ENCODE peak calls at places on chromosomes 7 and 10, in five cellular contexts. C, G, P, Q and N are unnamed samples.

GRCh38 chr7:74351836-74352235 is 62.6 kb downstream of the CLIP2 start:
- DNase-seq in Q (no peak), C (no peak), P (no peak), G (no peak), N (no peak)

GRCh38 chr7:30427296-30428080 is 51.1 kb downstream of the NOD1 start:
- DNase-seq in Q (no peak), C (no peak), G (no peak), P (no peak), N (no peak)

GRCh38 chr7:33964417-33965115 is 59.2 kb downstream of the BMPER start:
- DNase-seq in C (no peak), G (no peak), Q (no peak), P (no peak), N (no peak)

GRCh38 chr7:44615149-44615611 is 8.8 kb downstream of the OGDH start:
- DNase-seq in C (no peak), G (peak; percentile 65), P (no peak), Q (no peak), N (no peak)

GRCh38 chr10:57262908-57263307 is 901.8 kb upstream of the ZWINT start:
- DNase-seq in G (no peak), P (no peak), Q (no peak), C (no peak), N (no peak)

GRCh38 chr7:95545666-95546065 is 50.6 kb downstream of the PDK4 start:
- DNase-seq in P (no peak), G (no peak), C (no peak), Q (no peak), N (no peak)

GRCh38 chr7:54907981-54908380 is 110.8 kb upstream of the EGFR start:
- DNase-seq in C (no peak), Q (no peak), P (no peak), G (no peak), N (no peak)

GRCh38 chr10:89332092-89332633 is 4.4 kb downstream of the IFIT3 start:
- DNase-seq in Q (peak; percentile 63), P (no peak), C (peak; percentile 88), G (peak; percentile 59), N (peak; percentile 63)

GRCh38 chr7:71739520-71740195 is 607.7 kb downstream of the GALNT17 start:
- DNase-seq in Q (no peak), G (no peak), P (no peak), C (no peak), N (no peak)

GRCh38 chr10:35040761-35041501 is 49.2 kb downstream of the CUL2 start:
- DNase-seq in P (peak; percentile 33), Q (peak; percentile 20), G (no peak), C (no peak), N (peak; percentile 72)

GRCh38 chr7:30304177-30304884 is 19.9 kb downstream of the ZNRF2 start:
- DNase-seq in P (no peak), Q (no peak), C (no peak), G (no peak), N (no peak)

GRCh38 chr10:124087672-124088634 is 5.4 kb downstream of the CHST15 start:
- DNase-seq in Q (no peak), G (no peak), C (peak; percentile 26), P (no peak), N (no peak)

GRCh38 chr10:1952126-1953095 is 215.1 kb upstream of the ADARB2 start:
- DNase-seq in Q (no peak), P (no peak), C (no peak), G (no peak), N (no peak)

GRCh38 chr7:24038993-24039392 is 245.0 kb upstream of the NPY start:
- DNase-seq in G (no peak), Q (no peak), C (no peak), P (no peak), N (peak; percentile 4)

GRCh38 chr7:132482866-132483265 is 93.4 kb downstream of the PLXNA4 start:
- DNase-seq in P (no peak), C (no peak), Q (no peak), G (no peak), N (no peak)

GRCh38 chr7:121479466-121479865 is 83.4 kb upstream of the FAM3C start:
- DNase-seq in P (peak; percentile 4), Q (no peak), C (no peak), G (no peak), N (no peak)

GRCh38 chr10:130470973-130471372 is 334.8 kb downstream of the GLRX3 start:
- DNase-seq in P (no peak), G (no peak), C (no peak), Q (no peak), N (no peak)

GRCh38 chr10:102009801-102010425 is 46.1 kb downstream of the ARMH3 start:
- DNase-seq in G (peak; percentile 78), P (peak; percentile 84), C (peak; percentile 80), Q (peak; percentile 90), N (peak; percentile 66)

GRCh38 chr10:122492955-122493597 is 31.7 kb downstream of the HTRA1 start:
- DNase-seq in Q (no peak), P (peak; percentile 38), G (no peak), C (no peak), N (no peak)

GRCh38 chr10:77248104-77248503 is 389.5 kb downstream of the KCNMA1 start:
- DNase-seq in C (no peak), G (no peak), P (no peak), Q (peak; percentile 24), N (no peak)

GRCh38 chr10:79433324-79434222 is 11.9 kb downstream of the ZCCHC24 start:
- DNase-seq in G (no peak), C (no peak), P (no peak), Q (no peak), N (no peak)

GRCh38 chr7:17806631-17807030 is 133.7 kb downstream of the SNX13 start:
- DNase-seq in G (no peak), P (no peak), Q (no peak), C (no peak), N (no peak)

GRCh38 chr7:40604601-40605438 is 470.0 kb downstream of the SUGCT start:
- DNase-seq in C (no peak), G (peak; percentile 78), Q (peak; percentile 25), P (no peak), N (peak; percentile 7)

GRCh38 chr7:31082450-31082849 is 30.3 kb downstream of the ADCYAP1R1 start:
- DNase-seq in P (no peak), C (no peak), G (no peak), Q (no peak), N (no peak)

GRCh38 chr7:98329974-98330373 is 48.5 kb downstream of the BRI3 start:
- DNase-seq in Q (peak; percentile 78), P (peak; percentile 82), G (no peak), C (no peak), N (no peak)

GRCh38 chr10:109556399-109556798 is 366.9 kb downstream of the XPNPEP1 start:
- DNase-seq in Q (no peak), C (no peak), P (no peak), G (no peak), N (no peak)

GRCh38 chr7:129550673-129551360 is 48.5 kb downstream of the SMKR1 start:
- DNase-seq in P (peak; percentile 69), G (no peak), Q (no peak), C (no peak), N (no peak)

GRCh38 chr7:18689535-18689934 is 194.0 kb downstream of the HDAC9 start:
- DNase-seq in C (no peak), P (no peak), G (no peak), Q (no peak), N (no peak)

GRCh38 chr7:155818154-155818819 is 6.0 kb upstream of the SHH start:
- DNase-seq in P (no peak), C (peak; percentile 4), G (no peak), Q (no peak), N (no peak)

GRCh38 chr10:59672150-59672875 is 37.3 kb downstream of the SLC16A9 start:
- DNase-seq in P (no peak), C (no peak), Q (no peak), G (no peak), N (no peak)

DNA sequence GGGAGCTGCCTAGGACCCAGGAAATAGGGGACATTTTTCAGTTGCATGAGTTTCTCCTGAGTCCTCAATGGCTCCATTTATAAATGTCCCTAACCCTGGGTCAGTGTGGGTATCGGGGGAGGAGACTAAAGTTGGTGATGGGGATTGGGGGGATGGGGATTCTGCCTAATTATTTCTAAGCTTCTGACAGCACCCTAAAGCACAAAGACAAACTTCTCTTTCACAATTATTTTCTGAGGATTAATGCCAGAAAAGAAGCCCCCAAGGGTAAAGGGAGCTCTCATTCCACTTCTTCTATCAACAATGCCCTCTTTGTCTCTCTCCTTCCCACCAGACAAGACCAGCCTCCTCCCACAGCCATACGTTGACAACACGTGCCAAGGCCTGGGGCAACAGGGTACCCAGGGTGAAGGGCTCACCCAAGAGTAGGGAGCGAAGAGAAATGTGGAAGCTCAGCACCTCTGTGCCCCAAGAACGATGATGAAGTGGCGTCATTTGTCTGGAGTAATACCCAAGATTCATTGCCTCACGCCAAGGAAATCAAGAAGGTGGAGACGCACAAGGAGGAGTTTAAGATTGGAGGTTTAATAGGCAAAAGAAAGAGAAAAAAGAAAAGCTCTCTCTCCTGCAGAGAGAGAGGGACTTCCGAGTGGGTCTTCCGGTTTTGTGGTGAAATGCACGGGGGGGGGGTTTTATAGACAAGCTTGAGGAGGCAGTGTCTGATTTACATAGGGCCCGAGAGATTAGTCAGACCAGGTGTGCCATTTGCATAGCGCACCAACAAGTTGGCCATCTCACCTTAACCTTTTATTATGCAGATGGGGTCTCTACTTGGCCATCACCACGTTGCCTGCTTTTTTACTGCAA is 14.5 kb upstream of the GJC3 start:
- DNase-seq in C (peak; percentile 38), P (no peak), Q (no peak), G (no peak), N (no peak)
- H3K4me3 ChIP-seq in C (peak overlapping the region; percentile 34), P (no peak overlapping the region), Q (no peak overlapping the region), G (no peak overlapping the region), N (no peak overlapping the region)

DNA sequence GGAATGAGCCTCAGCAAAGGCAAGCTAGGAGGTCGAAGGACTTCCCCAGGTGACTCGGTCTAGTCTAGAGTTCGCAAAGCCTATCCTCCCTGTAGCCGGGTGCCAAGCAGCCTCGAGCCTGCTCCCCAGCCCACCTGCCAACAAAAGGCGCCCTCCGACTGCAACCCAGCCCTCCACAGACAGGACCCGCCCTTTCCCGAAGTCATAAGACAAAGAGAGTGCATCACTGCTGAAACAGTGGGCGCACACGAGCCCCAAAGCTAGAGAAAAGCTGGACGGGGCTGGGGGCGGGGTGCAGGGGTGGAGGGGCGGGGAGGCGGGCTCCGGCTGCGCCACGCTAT is 667 bp upstream of the COL1A2 start:
- DNase-seq in G (no peak), P (no peak), C (no peak), Q (no peak), N (no peak)
- H3K4me3 ChIP-seq in G (no peak overlapping the region), P (peak overlapping the region; percentile 87), C (no peak overlapping the region), Q (peak overlapping the region; percentile 94), N (peak overlapping the region; percentile 68)

DNA sequence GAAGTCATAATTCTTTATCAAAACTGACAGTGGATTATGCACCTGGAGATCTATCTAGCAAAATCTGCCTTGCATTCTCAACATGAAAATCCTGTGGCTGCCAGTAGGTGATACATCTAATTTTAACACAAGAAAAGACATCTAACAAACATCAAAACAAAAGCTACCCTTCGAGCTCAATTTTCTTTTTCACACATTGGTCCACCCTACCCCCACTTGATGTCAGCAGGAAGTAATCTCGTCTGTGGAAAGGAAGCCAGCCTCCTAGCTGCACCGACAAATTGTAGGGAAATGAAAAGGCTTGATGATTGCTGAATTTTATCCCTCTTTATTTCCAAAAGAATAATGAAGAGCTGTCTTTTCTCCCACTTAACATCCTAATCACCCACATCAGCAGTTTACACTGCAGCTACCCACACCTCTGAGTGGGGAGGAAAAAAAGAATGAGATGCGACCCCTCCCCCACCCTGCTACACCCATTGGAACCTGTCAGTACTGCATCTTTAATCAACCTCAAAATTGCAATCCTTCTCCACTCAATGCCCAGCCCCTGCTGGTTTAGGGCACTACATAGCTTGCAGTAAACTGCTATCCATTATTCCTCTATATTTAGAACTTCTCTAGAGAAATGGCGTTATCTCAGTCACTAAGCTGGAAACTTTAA is 10.6 kb upstream of the CPVL start:
- DNase-seq in Q (no peak), C (no peak), G (no peak), P (no peak), N (no peak)
- H3K4me3 ChIP-seq in Q (no peak overlapping the region), C (no peak overlapping the region), G (no peak overlapping the region), P (no peak overlapping the region), N (no peak overlapping the region)

GRCh38 chr7:2635148-2635668 is 3.4 kb downstream of the TTYH3 start:
- DNase-seq in C (no peak), Q (no peak), P (no peak), G (no peak), N (no peak)
- H3K4me3 ChIP-seq in C (no peak overlapping the region), Q (no peak overlapping the region), P (no peak overlapping the region), G (no peak overlapping the region), N (no peak overlapping the region)